ENCODE peak calls at places on chromosomes 16 and 17, in six cellular contexts. O is CD8-positive, alpha-beta memory T cell; M is astrocyte of the cerebellum; H is kidney epithelial cell; K is neural progenitor cell; N is HCT116. U is an unnamed sample.

GRCh38 chr16:11416228-11417001 is 71.2 kb downstream of the RMI2 start:
- DNase-seq in O (no peak), M (no peak), H (no peak), K (no peak), N (no peak), U (no peak)

GRCh38 chr17:50765454-50766221 is 1.7 kb downstream of the ANKRD40CL start:
- DNase-seq in O (no peak), M (no peak), H (no peak), K (no peak), N (no peak), U (no peak)

GRCh38 chr17:26731005-26731921 is 562.7 kb upstream of the WSB1 start:
- DNase-seq in O (no peak), M (no peak), H (no peak), K (no peak), N (no peak), U (no peak)

GRCh38 chr16:51409001-51409675 is 258.1 kb upstream of the SALL1 start:
- DNase-seq in O (no peak), M (no peak), H (no peak), K (no peak), N (no peak), U (peak; percentile 56)

GRCh38 chr16:56625140-56625942 is at the start of gene MT1E:
- DNase-seq in O (peak; percentile 29), M (no peak), H (no peak), K (peak; percentile 71), N (peak; percentile 77), U (peak; percentile 49)

GRCh38 chr17:38556234-38556633 is 49.5 kb downstream of the SRCIN1 start:
- DNase-seq in O (no peak), M (no peak), H (no peak), K (no peak), N (no peak), U (no peak)

GRCh38 chr17:60664022-60664421 is 13.6 kb upstream of the BCAS3 start:
- DNase-seq in O (no peak), M (no peak), H (no peak), K (no peak), N (no peak), U (no peak)

GRCh38 chr16:53220585-53220984 is 165.8 kb downstream of the CHD9 start:
- DNase-seq in O (no peak), M (no peak), H (no peak), K (peak; percentile 25), N (no peak), U (peak; percentile 14)

GRCh38 chr17:82236142-82236971 is 7.5 kb downstream of the SLC16A3 start:
- DNase-seq in O (peak; percentile 58), M (no peak), H (no peak), K (peak; percentile 86), N (no peak), U (no peak)

GRCh38 chr16:58363746-58364393 is 28.4 kb upstream of the GINS3 start:
- DNase-seq in O (no peak), M (no peak), H (no peak), K (no peak), N (no peak), U (no peak)

GRCh38 chr16:48907906-48908634 is 298.1 kb upstream of the N4BP1 start:
- DNase-seq in O (no peak), M (no peak), H (no peak), K (no peak), N (no peak), U (no peak)

GRCh38 chr16:48912360-48912759 is 302.4 kb upstream of the N4BP1 start:
- DNase-seq in O (no peak), M (no peak), H (no peak), K (no peak), N (no peak), U (no peak)

GRCh38 chr16:48911700-48912099 is 301.7 kb upstream of the N4BP1 start:
- DNase-seq in O (no peak), M (no peak), H (no peak), K (peak; percentile 21), N (peak; percentile 12), U (no peak)

GRCh38 chr16:48910214-48910613 is 300.2 kb upstream of the N4BP1 start:
- DNase-seq in O (no peak), M (no peak), H (no peak), K (no peak), N (no peak), U (no peak)

GRCh38 chr16:48909231-48909630 is 299.3 kb upstream of the N4BP1 start:
- DNase-seq in O (no peak), M (no peak), H (no peak), K (no peak), N (no peak), U (no peak)
- H3K4me3 ChIP-seq in O (no peak overlapping the region), M (no peak overlapping the region), H (no peak overlapping the region), K (no peak overlapping the region), N (no peak overlapping the region), U (no peak overlapping the region)

DNA sequence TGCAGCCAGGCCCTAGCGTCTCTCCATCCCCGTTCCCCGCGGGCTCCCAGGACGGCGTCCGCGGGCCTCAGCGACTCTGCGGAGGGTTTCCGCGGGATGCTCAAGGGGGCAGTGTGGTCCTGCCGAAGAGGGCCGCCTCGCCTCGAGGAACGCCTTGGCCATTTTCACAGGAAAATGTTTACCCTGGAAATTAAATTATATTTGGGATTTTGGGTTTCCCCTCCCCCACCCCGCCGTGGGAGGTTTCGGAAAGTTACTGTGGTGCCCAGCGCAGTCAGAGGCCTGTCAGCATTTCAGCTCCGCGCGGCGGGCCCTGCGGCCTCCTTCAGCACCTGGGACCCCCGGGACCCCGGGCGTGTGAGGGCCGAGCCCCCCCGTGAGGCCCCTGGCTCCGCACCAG is 94.5 kb downstream of the PCTP start:
- DNase-seq in O (no peak), M (peak; percentile 3), H (no peak), K (peak; percentile 84), N (no peak), U (peak; percentile 7)
- H3K4me3 ChIP-seq in O (no peak overlapping the region), M (peak overlapping the region; percentile 25), H (no peak overlapping the region), K (peak overlapping the region; percentile 37), N (no peak overlapping the region), U (peak overlapping the region; percentile 34)

DNA sequence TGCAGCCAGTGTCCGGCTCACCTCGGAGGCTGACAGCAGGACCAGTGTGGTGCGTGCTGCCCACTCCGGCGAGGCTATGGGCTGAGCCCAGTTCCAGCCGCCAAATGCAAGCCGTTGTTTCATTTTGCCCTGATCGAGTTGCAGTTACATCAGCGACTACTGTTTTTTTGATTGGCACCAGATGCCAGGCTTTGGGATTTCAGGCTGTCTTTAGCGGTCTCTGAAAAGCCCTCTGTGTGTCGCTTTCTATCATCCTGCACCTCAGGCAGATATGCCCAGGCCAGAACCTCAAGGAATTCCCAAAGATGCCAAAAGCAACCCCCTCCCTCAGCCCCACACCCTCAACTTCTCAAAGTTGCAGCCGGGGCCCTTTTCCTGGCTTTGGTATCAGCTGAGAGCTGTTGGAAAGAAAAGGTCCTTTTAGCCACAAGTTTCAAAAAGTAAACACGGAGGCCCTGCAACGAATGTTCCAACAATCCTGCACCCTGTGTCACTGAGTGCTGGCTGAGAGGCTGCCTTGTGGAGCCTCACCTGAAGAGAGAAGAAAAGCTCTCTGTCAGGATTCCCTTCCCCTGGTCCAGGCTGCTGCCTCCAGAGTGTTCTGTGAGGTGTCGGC is 58.9 kb downstream of the WWP2 start:
- DNase-seq in O (no peak), M (no peak), H (no peak), K (no peak), N (no peak), U (no peak)
- H3K4me3 ChIP-seq in O (no peak overlapping the region), M (no peak overlapping the region), H (no peak overlapping the region), K (no peak overlapping the region), N (no peak overlapping the region), U (no peak overlapping the region)

DNA sequence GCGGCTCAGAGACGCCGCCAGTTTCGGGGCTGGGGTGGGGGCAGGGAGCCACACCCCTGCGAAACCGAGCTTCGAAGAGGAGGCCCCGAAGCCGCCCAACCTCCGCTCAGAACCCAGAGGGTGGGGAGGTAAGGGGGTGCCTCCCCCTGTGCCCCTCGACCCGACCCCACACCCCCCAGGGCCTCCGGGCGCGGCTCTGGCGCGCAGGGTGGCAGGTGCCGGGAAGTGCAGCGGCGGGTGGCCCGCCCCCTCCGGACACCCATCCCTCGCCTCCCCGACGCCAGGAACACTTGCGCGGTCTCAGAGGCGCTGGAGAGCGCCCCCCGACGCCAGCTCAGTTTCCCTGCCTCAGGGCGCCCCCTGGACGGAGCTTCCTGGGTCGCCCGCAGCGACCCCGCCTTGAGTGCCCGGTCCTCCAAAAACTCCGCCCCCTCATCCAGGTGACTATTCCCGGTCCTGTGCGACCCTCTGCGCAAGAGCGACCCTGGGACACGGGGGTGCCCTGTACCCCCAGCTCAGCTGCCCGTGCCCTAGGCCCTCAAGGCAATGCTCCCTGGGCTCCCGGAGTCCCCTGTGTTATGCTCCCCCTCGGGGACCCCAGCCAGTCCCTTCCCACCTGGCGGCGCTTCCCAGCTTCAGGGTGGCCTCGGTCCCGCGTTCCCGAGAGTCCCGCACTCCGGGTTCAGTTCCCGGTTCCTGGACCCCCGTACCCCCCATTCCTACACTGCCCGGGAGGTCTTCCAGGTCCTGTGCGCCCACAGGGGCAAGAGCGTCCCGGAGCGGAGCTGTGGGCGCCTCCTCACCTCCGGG is 562 bp downstream of the PPL start:
- DNase-seq in O (no peak), M (no peak), H (no peak), K (peak; percentile 75), N (no peak), U (no peak)
- H3K4me3 ChIP-seq in O (no peak overlapping the region), M (peak overlapping the region; percentile 53), H (peak overlapping the region; percentile 71), K (peak overlapping the region; percentile 74), N (peak overlapping the region; percentile 94), U (peak overlapping the region; percentile 46)

DNA sequence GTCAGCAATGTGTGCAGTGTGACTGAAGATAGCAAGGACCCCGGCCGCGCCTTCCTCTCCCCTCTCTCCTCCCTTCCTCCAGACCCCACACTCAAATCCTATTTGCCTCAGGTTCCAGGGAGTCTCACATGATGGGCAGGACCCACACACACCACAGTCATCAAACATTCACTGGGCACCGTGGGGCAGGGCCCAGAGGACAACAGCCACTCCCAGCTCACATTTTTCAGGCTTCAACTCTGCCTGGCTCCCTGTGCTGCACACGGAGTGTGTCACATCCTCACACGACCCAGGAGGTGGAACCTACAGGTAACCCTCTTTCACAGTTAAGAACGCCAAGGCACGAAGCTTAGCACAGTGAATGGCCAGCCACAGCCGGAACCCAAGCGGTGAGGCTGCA is 30.5 kb downstream of the PEMT start:
- DNase-seq in O (no peak), M (no peak), H (no peak), K (no peak), N (no peak), U (no peak)
- H3K4me3 ChIP-seq in O (no peak overlapping the region), M (no peak overlapping the region), H (no peak overlapping the region), K (no peak overlapping the region), N (no peak overlapping the region), U (no peak overlapping the region)

GRCh38 chr17:72388765-72389473 is 268.1 kb downstream of the SOX9 start:
- DNase-seq in O (no peak), M (no peak), H (no peak), K (no peak), N (peak; percentile 83), U (no peak)

GRCh38 chr17:72387969-72388368 is 267.1 kb downstream of the SOX9 start:
- DNase-seq in O (no peak), M (no peak), H (no peak), K (no peak), N (no peak), U (no peak)

GRCh38 chr17:72386619-72387237 is 265.9 kb downstream of the SOX9 start:
- DNase-seq in O (no peak), M (no peak), H (no peak), K (no peak), N (no peak), U (no peak)

GRCh38 chr17:72385482-72385881 is 264.7 kb downstream of the SOX9 start:
- DNase-seq in O (no peak), M (no peak), H (no peak), K (no peak), N (no peak), U (no peak)

GRCh38 chr17:72387487-72387886 is 266.7 kb downstream of the SOX9 start:
- DNase-seq in O (no peak), M (peak; percentile 55), H (peak; percentile 89), K (no peak), N (peak; percentile 77), U (peak; percentile 79)
- H3K4me3 ChIP-seq in O (no peak overlapping the region), M (no peak overlapping the region), H (no peak overlapping the region), K (no peak overlapping the region), N (peak overlapping the region; percentile 3), U (no peak overlapping the region)

GRCh38 chr17:40065771-40066510 is 3.2 kb downstream of the THRA start:
- DNase-seq in O (no peak), M (no peak), H (no peak), K (no peak), N (no peak), U (no peak)
- H3K4me3 ChIP-seq in O (no peak overlapping the region), M (peak overlapping the region; percentile 94), H (no peak overlapping the region), K (peak overlapping the region; percentile 22), N (no peak overlapping the region), U (no peak overlapping the region)

U was measured in skeletal muscle cell.